ENCODE peak calls at places on chromosomes 6 and 20, in six cellular contexts. One of them, this sample, is unnamed.

GRCh38 chr6:154071711-154072110 is 32.7 kb downstream of the OPRM1 start:
- DNase-seq in stomach: no peak
- DNase-seq in stimulated activated CD8-positive, alpha-beta memory T cell treated with anti-CD3 and anti-CD28 coated beads, Interleukin-2, amount 100 ng/mL, for 1 hour: no peak
- DNase-seq in nephron progenitor cell: no peak
- DNase-seq in GM12891: no peak
- DNase-seq in astrocyte of the spinal cord: no peak
- DNase-seq in this sample: no peak

GRCh38 chr6:35177139-35177538 is 36.0 kb upstream of the TCP11 start:
- DNase-seq in stomach: no peak
- DNase-seq in stimulated activated CD8-positive, alpha-beta memory T cell treated with anti-CD3 and anti-CD28 coated beads, Interleukin-2, amount 100 ng/mL, for 1 hour: no peak
- DNase-seq in nephron progenitor cell: no peak
- DNase-seq in GM12891: no peak
- DNase-seq in astrocyte of the spinal cord: no peak
- DNase-seq in this sample: no peak

GRCh38 chr6:13629459-13630116 is 14.5 kb downstream of the NOL7 start:
- DNase-seq in stomach: no peak
- DNase-seq in stimulated activated CD8-positive, alpha-beta memory T cell treated with anti-CD3 and anti-CD28 coated beads, Interleukin-2, amount 100 ng/mL, for 1 hour: no peak
- DNase-seq in nephron progenitor cell: no peak
- DNase-seq in GM12891: no peak
- DNase-seq in astrocyte of the spinal cord: no peak
- DNase-seq in this sample: no peak

GRCh38 chr20:60718743-60719142 is 533.3 kb upstream of the CDH4 start:
- DNase-seq in stomach: no peak
- DNase-seq in stimulated activated CD8-positive, alpha-beta memory T cell treated with anti-CD3 and anti-CD28 coated beads, Interleukin-2, amount 100 ng/mL, for 1 hour: no peak
- DNase-seq in nephron progenitor cell: peak; percentile 18
- DNase-seq in GM12891: no peak
- DNase-seq in astrocyte of the spinal cord: no peak
- DNase-seq in this sample: no peak

GRCh38 chr20:21509597-21510331 is 4.1 kb downstream of the NKX2-2 start:
- DNase-seq in stomach: no peak
- DNase-seq in stimulated activated CD8-positive, alpha-beta memory T cell treated with anti-CD3 and anti-CD28 coated beads, Interleukin-2, amount 100 ng/mL, for 1 hour: no peak
- DNase-seq in nephron progenitor cell: no peak
- DNase-seq in GM12891: no peak
- DNase-seq in astrocyte of the spinal cord: peak; percentile 42
- DNase-seq in this sample: no peak

GRCh38 chr6:14270925-14271791 is 153.6 kb downstream of the CD83 start:
- DNase-seq in stomach: peak; percentile 54
- DNase-seq in stimulated activated CD8-positive, alpha-beta memory T cell treated with anti-CD3 and anti-CD28 coated beads, Interleukin-2, amount 100 ng/mL, for 1 hour: no peak
- DNase-seq in nephron progenitor cell: no peak
- DNase-seq in GM12891: no peak
- DNase-seq in astrocyte of the spinal cord: peak; percentile 87
- DNase-seq in this sample: no peak

GRCh38 chr6:159904497-159904911 is 13.7 kb downstream of the MAS1 start:
- DNase-seq in stomach: no peak
- DNase-seq in stimulated activated CD8-positive, alpha-beta memory T cell treated with anti-CD3 and anti-CD28 coated beads, Interleukin-2, amount 100 ng/mL, for 1 hour: no peak
- DNase-seq in nephron progenitor cell: no peak
- DNase-seq in GM12891: peak; percentile 30
- DNase-seq in astrocyte of the spinal cord: no peak
- DNase-seq in this sample: no peak

GRCh38 chr20:1803216-1804128 is 91.7 kb upstream of the SIRPA start:
- DNase-seq in stomach: peak; percentile 48
- DNase-seq in stimulated activated CD8-positive, alpha-beta memory T cell treated with anti-CD3 and anti-CD28 coated beads, Interleukin-2, amount 100 ng/mL, for 1 hour: no peak
- DNase-seq in nephron progenitor cell: peak; percentile 71
- DNase-seq in GM12891: peak; percentile 69
- DNase-seq in astrocyte of the spinal cord: peak; percentile 57
- DNase-seq in this sample: no peak

GRCh38 chr6:159451051-159451450 is 242.0 kb downstream of the SOD2 start:
- DNase-seq in stomach: no peak
- DNase-seq in stimulated activated CD8-positive, alpha-beta memory T cell treated with anti-CD3 and anti-CD28 coated beads, Interleukin-2, amount 100 ng/mL, for 1 hour: no peak
- DNase-seq in nephron progenitor cell: no peak
- DNase-seq in GM12891: no peak
- DNase-seq in astrocyte of the spinal cord: peak; percentile 22
- DNase-seq in this sample: no peak

GRCh38 chr6:20013485-20013884 is 176.3 kb downstream of the ID4 start:
- DNase-seq in stomach: no peak
- DNase-seq in stimulated activated CD8-positive, alpha-beta memory T cell treated with anti-CD3 and anti-CD28 coated beads, Interleukin-2, amount 100 ng/mL, for 1 hour: no peak
- DNase-seq in nephron progenitor cell: no peak
- DNase-seq in GM12891: no peak
- DNase-seq in astrocyte of the spinal cord: no peak
- DNase-seq in this sample: no peak

GRCh38 chr20:54059691-54060364 is 10.6 kb downstream of the BCAS1 start:
- DNase-seq in stomach: no peak
- DNase-seq in stimulated activated CD8-positive, alpha-beta memory T cell treated with anti-CD3 and anti-CD28 coated beads, Interleukin-2, amount 100 ng/mL, for 1 hour: no peak
- DNase-seq in nephron progenitor cell: no peak
- DNase-seq in GM12891: no peak
- DNase-seq in astrocyte of the spinal cord: no peak
- DNase-seq in this sample: no peak

GRCh38 chr20:31603822-31604566 is 1.1 kb upstream of the ID1 start:
- DNase-seq in stomach: peak; percentile 96
- DNase-seq in stimulated activated CD8-positive, alpha-beta memory T cell treated with anti-CD3 and anti-CD28 coated beads, Interleukin-2, amount 100 ng/mL, for 1 hour: peak; percentile 47
- DNase-seq in nephron progenitor cell: peak; percentile 99
- DNase-seq in GM12891: peak; percentile 82
- DNase-seq in astrocyte of the spinal cord: peak; percentile 99
- DNase-seq in this sample: peak; percentile 24

GRCh38 chr6:89536230-89536629 is 102.3 kb downstream of the LYRM2 start:
- DNase-seq in stomach: no peak
- DNase-seq in stimulated activated CD8-positive, alpha-beta memory T cell treated with anti-CD3 and anti-CD28 coated beads, Interleukin-2, amount 100 ng/mL, for 1 hour: no peak
- DNase-seq in nephron progenitor cell: no peak
- DNase-seq in GM12891: no peak
- DNase-seq in astrocyte of the spinal cord: no peak
- DNase-seq in this sample: no peak

GRCh38 chr6:80638222-80639055 is 532.0 kb downstream of the BCKDHB start:
- DNase-seq in stomach: peak; percentile 53
- DNase-seq in stimulated activated CD8-positive, alpha-beta memory T cell treated with anti-CD3 and anti-CD28 coated beads, Interleukin-2, amount 100 ng/mL, for 1 hour: no peak
- DNase-seq in nephron progenitor cell: no peak
- DNase-seq in GM12891: no peak
- DNase-seq in astrocyte of the spinal cord: peak; percentile 97
- DNase-seq in this sample: no peak

GRCh38 chr6:170165085-170165484 is 125.8 kb downstream of the DLL1 start:
- DNase-seq in stomach: no peak
- DNase-seq in stimulated activated CD8-positive, alpha-beta memory T cell treated with anti-CD3 and anti-CD28 coated beads, Interleukin-2, amount 100 ng/mL, for 1 hour: no peak
- DNase-seq in nephron progenitor cell: no peak
- DNase-seq in GM12891: no peak
- DNase-seq in astrocyte of the spinal cord: no peak
- DNase-seq in this sample: no peak

GRCh38 chr20:23258747-23259121 is 91.9 kb upstream of the NXT1 start:
- DNase-seq in stomach: no peak
- DNase-seq in stimulated activated CD8-positive, alpha-beta memory T cell treated with anti-CD3 and anti-CD28 coated beads, Interleukin-2, amount 100 ng/mL, for 1 hour: no peak
- DNase-seq in nephron progenitor cell: no peak
- DNase-seq in GM12891: no peak
- DNase-seq in astrocyte of the spinal cord: no peak
- DNase-seq in this sample: no peak

GRCh38 chr6:144543006-144543871 is 258.1 kb downstream of the UTRN start:
- DNase-seq in stomach: no peak
- DNase-seq in stimulated activated CD8-positive, alpha-beta memory T cell treated with anti-CD3 and anti-CD28 coated beads, Interleukin-2, amount 100 ng/mL, for 1 hour: no peak
- DNase-seq in nephron progenitor cell: no peak
- DNase-seq in GM12891: no peak
- DNase-seq in astrocyte of the spinal cord: peak; percentile 37
- DNase-seq in this sample: no peak

GRCh38 chr6:1227935-1228753 is 83.8 kb upstream of the FOXQ1 start:
- DNase-seq in stomach: peak; percentile 64
- DNase-seq in stimulated activated CD8-positive, alpha-beta memory T cell treated with anti-CD3 and anti-CD28 coated beads, Interleukin-2, amount 100 ng/mL, for 1 hour: no peak
- DNase-seq in nephron progenitor cell: no peak
- DNase-seq in GM12891: no peak
- DNase-seq in astrocyte of the spinal cord: no peak
- DNase-seq in this sample: no peak

GRCh38 chr6:140636698-140637402 is 1262.4 kb upstream of the CITED2 start:
- DNase-seq in stomach: no peak
- DNase-seq in stimulated activated CD8-positive, alpha-beta memory T cell treated with anti-CD3 and anti-CD28 coated beads, Interleukin-2, amount 100 ng/mL, for 1 hour: no peak
- DNase-seq in nephron progenitor cell: no peak
- DNase-seq in GM12891: no peak
- DNase-seq in astrocyte of the spinal cord: no peak
- DNase-seq in this sample: no peak

GRCh38 chr6:40353967-40354452 is 233.2 kb downstream of the LRFN2 start:
- DNase-seq in stomach: no peak
- DNase-seq in stimulated activated CD8-positive, alpha-beta memory T cell treated with anti-CD3 and anti-CD28 coated beads, Interleukin-2, amount 100 ng/mL, for 1 hour: no peak
- DNase-seq in nephron progenitor cell: no peak
- DNase-seq in GM12891: no peak
- DNase-seq in astrocyte of the spinal cord: no peak
- DNase-seq in this sample: no peak

GRCh38 chr6:110534731-110535164 is 58.3 kb upstream of the SLC22A16 start:
- DNase-seq in stomach: no peak
- DNase-seq in stimulated activated CD8-positive, alpha-beta memory T cell treated with anti-CD3 and anti-CD28 coated beads, Interleukin-2, amount 100 ng/mL, for 1 hour: no peak
- DNase-seq in nephron progenitor cell: no peak
- DNase-seq in GM12891: no peak
- DNase-seq in astrocyte of the spinal cord: peak; percentile 95
- DNase-seq in this sample: no peak

GRCh38 chr20:20255104-20255503 is 112.8 kb upstream of the INSM1 start:
- DNase-seq in stomach: no peak
- DNase-seq in stimulated activated CD8-positive, alpha-beta memory T cell treated with anti-CD3 and anti-CD28 coated beads, Interleukin-2, amount 100 ng/mL, for 1 hour: no peak
- DNase-seq in nephron progenitor cell: no peak
- DNase-seq in GM12891: no peak
- DNase-seq in astrocyte of the spinal cord: no peak
- DNase-seq in this sample: no peak

GRCh38 chr6:41785254-41785653 is 2.2 kb upstream of the TOMM6 start:
- DNase-seq in stomach: peak; percentile 57
- DNase-seq in stimulated activated CD8-positive, alpha-beta memory T cell treated with anti-CD3 and anti-CD28 coated beads, Interleukin-2, amount 100 ng/mL, for 1 hour: no peak
- DNase-seq in nephron progenitor cell: no peak
- DNase-seq in GM12891: no peak
- DNase-seq in astrocyte of the spinal cord: no peak
- DNase-seq in this sample: no peak

GRCh38 chr20:43375586-43375985 is 82.1 kb upstream of the SRSF6 start:
- DNase-seq in stomach: no peak
- DNase-seq in stimulated activated CD8-positive, alpha-beta memory T cell treated with anti-CD3 and anti-CD28 coated beads, Interleukin-2, amount 100 ng/mL, for 1 hour: no peak
- DNase-seq in nephron progenitor cell: no peak
- DNase-seq in GM12891: no peak
- DNase-seq in astrocyte of the spinal cord: no peak
- DNase-seq in this sample: no peak